ENCODE peak calls at places on chromosome 7, in nine cellular contexts. One of them, this sample, is unnamed.

GRCh38 chr7:130921391-130922180 is 187.6 kb upstream of the KLF14 start:
- DNase-seq in heart right ventricle: peak
- DNase-seq in amniotic stem cell: peak
- DNase-seq in IMR-90: peak
- DNase-seq in NCI-H1417: no peak
- DNase-seq in EH: peak
- DNase-seq in cardiac muscle cell: peak
- DNase-seq in Caki2: peak
- DNase-seq in psoas muscle: peak
- DNase-seq in this sample: peak

GRCh38 chr7:140972876-140973829 is 41.6 kb downstream of the MRPS33 start:
- DNase-seq in heart right ventricle: no peak
- DNase-seq in amniotic stem cell: no peak
- DNase-seq in IMR-90: no peak
- DNase-seq in NCI-H1417: peak
- DNase-seq in EH: no peak
- DNase-seq in cardiac muscle cell: peak
- DNase-seq in Caki2: no peak
- DNase-seq in psoas muscle: no peak
- DNase-seq in this sample: no peak

GRCh38 chr7:148142660-148143248 is 447.8 kb upstream of the C7orf33 start:
- DNase-seq in heart right ventricle: no peak
- DNase-seq in amniotic stem cell: peak
- DNase-seq in IMR-90: peak
- DNase-seq in NCI-H1417: peak
- DNase-seq in EH: no peak
- DNase-seq in cardiac muscle cell: peak
- DNase-seq in Caki2: peak
- DNase-seq in psoas muscle: no peak
- DNase-seq in this sample: peak

GRCh38 chr7:414681-415560 is 104.7 kb downstream of the PDGFA start:
- DNase-seq in heart right ventricle: no peak
- DNase-seq in amniotic stem cell: no peak
- DNase-seq in IMR-90: no peak
- DNase-seq in NCI-H1417: no peak
- DNase-seq in EH: no peak
- DNase-seq in cardiac muscle cell: no peak
- DNase-seq in Caki2: no peak
- DNase-seq in psoas muscle: peak
- DNase-seq in this sample: no peak

GRCh38 chr7:75738975-75739795 is 444 bp upstream of the HIP1 start:
- DNase-seq in heart right ventricle: peak
- DNase-seq in amniotic stem cell: peak
- DNase-seq in IMR-90: peak
- DNase-seq in NCI-H1417: peak
- DNase-seq in EH: peak
- DNase-seq in cardiac muscle cell: peak
- DNase-seq in Caki2: peak
- DNase-seq in psoas muscle: peak
- DNase-seq in this sample: peak

GRCh38 chr7:17936321-17936720 is 4.0 kb downstream of the SNX13 start:
- DNase-seq in heart right ventricle: no peak
- DNase-seq in amniotic stem cell: no peak
- DNase-seq in IMR-90: no peak
- DNase-seq in NCI-H1417: no peak
- DNase-seq in EH: no peak
- DNase-seq in cardiac muscle cell: no peak
- DNase-seq in Caki2: no peak
- DNase-seq in psoas muscle: no peak
- DNase-seq in this sample: no peak

GRCh38 chr7:130793855-130794618 is 60.0 kb upstream of the KLF14 start:
- DNase-seq in heart right ventricle: no peak
- DNase-seq in amniotic stem cell: peak
- DNase-seq in IMR-90: peak
- DNase-seq in NCI-H1417: peak
- DNase-seq in EH: no peak
- DNase-seq in cardiac muscle cell: peak
- DNase-seq in Caki2: no peak
- DNase-seq in psoas muscle: no peak
- DNase-seq in this sample: peak

GRCh38 chr7:41869091-41869490 is 166.2 kb upstream of the INHBA start:
- DNase-seq in heart right ventricle: no peak
- DNase-seq in amniotic stem cell: no peak
- DNase-seq in IMR-90: peak
- DNase-seq in NCI-H1417: no peak
- DNase-seq in EH: peak
- DNase-seq in cardiac muscle cell: peak
- DNase-seq in Caki2: no peak
- DNase-seq in psoas muscle: no peak
- DNase-seq in this sample: no peak

GRCh38 chr7:48285365-48285764 is 114.1 kb downstream of the ABCA13 start:
- DNase-seq in heart right ventricle: no peak
- DNase-seq in amniotic stem cell: no peak
- DNase-seq in IMR-90: peak
- DNase-seq in NCI-H1417: no peak
- DNase-seq in EH: peak
- DNase-seq in cardiac muscle cell: no peak
- DNase-seq in Caki2: peak
- DNase-seq in psoas muscle: no peak
- DNase-seq in this sample: peak

GRCh38 chr7:135714534-135715009 is 13.4 kb downstream of the SLC13A4 start:
- DNase-seq in heart right ventricle: no peak
- DNase-seq in amniotic stem cell: peak
- DNase-seq in IMR-90: peak
- DNase-seq in NCI-H1417: peak
- DNase-seq in EH: peak
- DNase-seq in cardiac muscle cell: peak
- DNase-seq in Caki2: peak
- DNase-seq in psoas muscle: no peak
- DNase-seq in this sample: peak

GRCh38 chr7:142478479-142479220 is 220.8 kb upstream of the PRSS58 start:
- DNase-seq in heart right ventricle: no peak
- DNase-seq in amniotic stem cell: no peak
- DNase-seq in IMR-90: peak
- DNase-seq in NCI-H1417: peak
- DNase-seq in EH: peak
- DNase-seq in cardiac muscle cell: peak
- DNase-seq in Caki2: peak
- DNase-seq in psoas muscle: no peak
- DNase-seq in this sample: peak

GRCh38 chr7:13981070-13981469 is 8.4 kb downstream of the ETV1 start:
- DNase-seq in heart right ventricle: no peak
- DNase-seq in amniotic stem cell: peak
- DNase-seq in IMR-90: peak
- DNase-seq in NCI-H1417: no peak
- DNase-seq in EH: peak
- DNase-seq in cardiac muscle cell: peak
- DNase-seq in Caki2: peak
- DNase-seq in psoas muscle: no peak
- DNase-seq in this sample: peak

GRCh38 chr7:99563650-99564049 is 5.2 kb downstream of the ZNF655 start:
- DNase-seq in heart right ventricle: no peak
- DNase-seq in amniotic stem cell: peak
- DNase-seq in IMR-90: peak
- DNase-seq in NCI-H1417: no peak
- DNase-seq in EH: peak
- DNase-seq in cardiac muscle cell: peak
- DNase-seq in Caki2: peak
- DNase-seq in psoas muscle: no peak
- DNase-seq in this sample: peak

GRCh38 chr7:85719981-85720963 is 533.4 kb upstream of the SEMA3D start:
- DNase-seq in heart right ventricle: no peak
- DNase-seq in amniotic stem cell: no peak
- DNase-seq in IMR-90: peak
- DNase-seq in NCI-H1417: peak
- DNase-seq in EH: peak
- DNase-seq in cardiac muscle cell: peak
- DNase-seq in Caki2: peak
- DNase-seq in psoas muscle: no peak
- DNase-seq in this sample: peak

GRCh38 chr7:38846280-38846679 is 62.7 kb downstream of the VPS41 start:
- DNase-seq in heart right ventricle: no peak
- DNase-seq in amniotic stem cell: no peak
- DNase-seq in IMR-90: peak
- DNase-seq in NCI-H1417: no peak
- DNase-seq in EH: peak
- DNase-seq in cardiac muscle cell: peak
- DNase-seq in Caki2: peak
- DNase-seq in psoas muscle: no peak
- DNase-seq in this sample: no peak

GRCh38 chr7:8260871-8261707 is 878 bp downstream of the ICA1 start:
- DNase-seq in heart right ventricle: peak
- DNase-seq in amniotic stem cell: no peak
- DNase-seq in IMR-90: no peak
- DNase-seq in NCI-H1417: peak
- DNase-seq in EH: peak
- DNase-seq in cardiac muscle cell: peak
- DNase-seq in Caki2: peak
- DNase-seq in psoas muscle: peak
- DNase-seq in this sample: no peak

GRCh38 chr7:54542920-54543539 is 855 bp downstream of the VSTM2A start:
- DNase-seq in heart right ventricle: no peak
- DNase-seq in amniotic stem cell: no peak
- DNase-seq in IMR-90: peak
- DNase-seq in NCI-H1417: no peak
- DNase-seq in EH: peak
- DNase-seq in cardiac muscle cell: peak
- DNase-seq in Caki2: peak
- DNase-seq in psoas muscle: no peak
- DNase-seq in this sample: peak

GRCh38 chr7:130009848-130010688 is 41.1 kb downstream of the ZC3HC1 start:
- DNase-seq in heart right ventricle: no peak
- DNase-seq in amniotic stem cell: peak
- DNase-seq in IMR-90: peak
- DNase-seq in NCI-H1417: no peak
- DNase-seq in EH: peak
- DNase-seq in cardiac muscle cell: peak
- DNase-seq in Caki2: peak
- DNase-seq in psoas muscle: peak
- DNase-seq in this sample: peak

GRCh38 chr7:41219276-41219675 is 483.6 kb downstream of the INHBA start:
- DNase-seq in heart right ventricle: no peak
- DNase-seq in amniotic stem cell: no peak
- DNase-seq in IMR-90: peak
- DNase-seq in NCI-H1417: no peak
- DNase-seq in EH: peak
- DNase-seq in cardiac muscle cell: peak
- DNase-seq in Caki2: peak
- DNase-seq in psoas muscle: no peak
- DNase-seq in this sample: peak

GRCh38 chr7:144001543-144001942 is 1.4 kb downstream of the OR6B1 start:
- DNase-seq in heart right ventricle: no peak
- DNase-seq in amniotic stem cell: no peak
- DNase-seq in IMR-90: no peak
- DNase-seq in NCI-H1417: no peak
- DNase-seq in EH: no peak
- DNase-seq in cardiac muscle cell: no peak
- DNase-seq in Caki2: no peak
- DNase-seq in psoas muscle: no peak
- DNase-seq in this sample: no peak

GRCh38 chr7:34327681-34328080 is 330.3 kb upstream of the NPSR1 start:
- DNase-seq in heart right ventricle: no peak
- DNase-seq in amniotic stem cell: no peak
- DNase-seq in IMR-90: no peak
- DNase-seq in NCI-H1417: no peak
- DNase-seq in EH: peak
- DNase-seq in cardiac muscle cell: no peak
- DNase-seq in Caki2: no peak
- DNase-seq in psoas muscle: no peak
- DNase-seq in this sample: no peak

GRCh38 chr7:102412548-102412947 is 16.4 kb downstream of the PRKRIP1 start:
- DNase-seq in heart right ventricle: peak
- DNase-seq in amniotic stem cell: no peak
- DNase-seq in IMR-90: peak
- DNase-seq in NCI-H1417: no peak
- DNase-seq in EH: peak
- DNase-seq in cardiac muscle cell: peak
- DNase-seq in Caki2: no peak
- DNase-seq in psoas muscle: peak
- DNase-seq in this sample: peak

GRCh38 chr7:154965014-154965413 is 37.9 kb downstream of the PAXIP1 start:
- DNase-seq in heart right ventricle: no peak
- DNase-seq in amniotic stem cell: no peak
- DNase-seq in IMR-90: no peak
- DNase-seq in NCI-H1417: no peak
- DNase-seq in EH: no peak
- DNase-seq in cardiac muscle cell: peak
- DNase-seq in Caki2: no peak
- DNase-seq in psoas muscle: no peak
- DNase-seq in this sample: peak

GRCh38 chr7:40509301-40509700 is 374.5 kb downstream of the SUGCT start:
- DNase-seq in heart right ventricle: no peak
- DNase-seq in amniotic stem cell: no peak
- DNase-seq in IMR-90: no peak
- DNase-seq in NCI-H1417: no peak
- DNase-seq in EH: no peak
- DNase-seq in cardiac muscle cell: no peak
- DNase-seq in Caki2: no peak
- DNase-seq in psoas muscle: no peak
- DNase-seq in this sample: no peak

GRCh38 chr7:155173905-155174304 is 103.8 kb downstream of the HTR5A start:
- DNase-seq in heart right ventricle: no peak
- DNase-seq in amniotic stem cell: no peak
- DNase-seq in IMR-90: no peak
- DNase-seq in NCI-H1417: no peak
- DNase-seq in EH: no peak
- DNase-seq in cardiac muscle cell: no peak
- DNase-seq in Caki2: no peak
- DNase-seq in psoas muscle: no peak
- DNase-seq in this sample: no peak

GRCh38 chr7:6680146-6680545 is 26.6 kb downstream of the ZNF12 start:
- DNase-seq in heart right ventricle: no peak
- DNase-seq in amniotic stem cell: no peak
- DNase-seq in IMR-90: no peak
- DNase-seq in NCI-H1417: no peak
- DNase-seq in EH: no peak
- DNase-seq in cardiac muscle cell: no peak
- DNase-seq in Caki2: no peak
- DNase-seq in psoas muscle: no peak
- DNase-seq in this sample: no peak

GRCh38 chr7:50661345-50662058 is 96.3 kb upstream of the DDC start:
- DNase-seq in heart right ventricle: no peak
- DNase-seq in amniotic stem cell: no peak
- DNase-seq in IMR-90: no peak
- DNase-seq in NCI-H1417: no peak
- DNase-seq in EH: peak
- DNase-seq in cardiac muscle cell: no peak
- DNase-seq in Caki2: no peak
- DNase-seq in psoas muscle: no peak
- DNase-seq in this sample: no peak

GRCh38 chr7:28723336-28723735 is 234.8 kb downstream of the TRIL start:
- DNase-seq in heart right ventricle: no peak
- DNase-seq in amniotic stem cell: no peak
- DNase-seq in IMR-90: no peak
- DNase-seq in NCI-H1417: peak
- DNase-seq in EH: no peak
- DNase-seq in cardiac muscle cell: no peak
- DNase-seq in Caki2: no peak
- DNase-seq in psoas muscle: no peak
- DNase-seq in this sample: no peak

GRCh38 chr7:112422842-112423496 is 27.3 kb upstream of the IFRD1 start:
- DNase-seq in heart right ventricle: peak
- DNase-seq in amniotic stem cell: peak
- DNase-seq in IMR-90: peak
- DNase-seq in NCI-H1417: peak
- DNase-seq in EH: peak
- DNase-seq in cardiac muscle cell: peak
- DNase-seq in Caki2: peak
- DNase-seq in psoas muscle: peak
- DNase-seq in this sample: peak

GRCh38 chr7:15068324-15068723 is 165.8 kb upstream of the DGKB start:
- DNase-seq in heart right ventricle: no peak
- DNase-seq in amniotic stem cell: no peak
- DNase-seq in IMR-90: no peak
- DNase-seq in NCI-H1417: no peak
- DNase-seq in EH: no peak
- DNase-seq in cardiac muscle cell: no peak
- DNase-seq in Caki2: no peak
- DNase-seq in psoas muscle: no peak
- DNase-seq in this sample: no peak

GRCh38 chr7:78039791-78040776 is 241.5 kb downstream of the PHTF2 start:
- DNase-seq in heart right ventricle: peak
- DNase-seq in amniotic stem cell: no peak
- DNase-seq in IMR-90: no peak
- DNase-seq in NCI-H1417: peak
- DNase-seq in EH: peak
- DNase-seq in cardiac muscle cell: peak
- DNase-seq in Caki2: no peak
- DNase-seq in psoas muscle: peak
- DNase-seq in this sample: no peak

This sample was measured in astrocyte of the spinal cord.